ENCODE peak calls at places on chromosomes 2 and 18, in ten cellular contexts. D is epithelial cell of esophagus, A is tibial nerve, C is body of pancreas, P is GM06990, F is fibroblast of villous mesenchyme, V is lung, U is astrocyte of the spinal cord, J is neural progenitor cell, Z is mesothelial cell of epicardium. W is an unnamed sample.

GRCh38 chr2:12728221-12728777 is 11.6 kb downstream of the TRIB2 start:
- DNase-seq in D (no peak), A (no peak), C (no peak), P (peak; percentile 76), F (no peak), V (no peak), U (no peak), J (no peak), Z (no peak), W (peak; percentile 41)

GRCh38 chr2:27870724-27871123 is 19.5 kb downstream of the RBKS start:
- DNase-seq in D (peak; percentile 76), A (no peak), C (no peak), P (no peak), F (no peak), V (no peak), U (no peak), J (no peak), Z (no peak), W (no peak)

GRCh38 chr2:143161982-143162837 is 33.0 kb downstream of the ARHGAP15 start:
- DNase-seq in D (peak; percentile 61), A (no peak), C (peak; percentile 54), P (no peak), F (peak; percentile 42), V (no peak), U (peak; percentile 45), J (peak; percentile 64), Z (peak; percentile 41), W (no peak)

GRCh38 chr18:44695503-44695902 is 14.8 kb downstream of the SETBP1 start:
- DNase-seq in D (no peak), A (no peak), C (no peak), P (no peak), F (no peak), V (no peak), U (no peak), J (no peak), Z (no peak), W (no peak)

GRCh38 chr18:56003651-56004050 is 415.7 kb upstream of the TCF4 start:
- DNase-seq in D (no peak), A (no peak), C (no peak), P (no peak), F (no peak), V (no peak), U (peak; percentile 64), J (peak; percentile 35), Z (no peak), W (no peak)

GRCh38 chr2:94995516-94995915 is 30.0 kb upstream of the MAL start:
- DNase-seq in D (no peak), A (no peak), C (no peak), P (no peak), F (no peak), V (no peak), U (no peak), J (no peak), Z (no peak), W (no peak)

GRCh38 chr2:84879595-84880394 is 1.1 kb downstream of the TRABD2A start:
- DNase-seq in D (no peak), A (no peak), C (no peak), P (peak; percentile 45), F (no peak), V (no peak), U (no peak), J (peak; percentile 68), Z (no peak), W (no peak)

GRCh38 chr18:25223211-25223610 is 128.8 kb downstream of the ZNF521 start:
- DNase-seq in D (no peak), A (no peak), C (no peak), P (no peak), F (no peak), V (no peak), U (no peak), J (peak; percentile 60), Z (no peak), W (no peak)

GRCh38 chr18:22710628-22711380 is 222.3 kb upstream of the RBBP8 start:
- DNase-seq in D (peak; percentile 88), A (no peak), C (peak; percentile 54), P (no peak), F (peak; percentile 50), V (peak; percentile 45), U (peak; percentile 61), J (peak; percentile 25), Z (peak; percentile 56), W (no peak)

GRCh38 chr2:64609229-64609994 is 44.3 kb downstream of the SERTAD2 start:
- DNase-seq in D (peak; percentile 49), A (no peak), C (peak; percentile 75), P (peak; percentile 82), F (peak; percentile 36), V (peak; percentile 50), U (no peak), J (peak; percentile 82), Z (peak; percentile 72), W (peak; percentile 80)

GRCh38 chr18:32930695-32931301 is 158.0 kb upstream of the KLHL14 start:
- DNase-seq in D (peak; percentile 67), A (no peak), C (no peak), P (peak; percentile 17), F (peak; percentile 36), V (no peak), U (peak; percentile 70), J (peak; percentile 49), Z (no peak), W (no peak)
- TF ChIP-seq CTCF in D (peak; percentile 71), A (no peak), C (peak; percentile 17), P (peak; percentile 67), F (peak; percentile 58), V (no peak), U (peak; percentile 74), J (peak; percentile 73), Z (peak; percentile 76), W (no peak)

GRCh38 chr2:219544567-219544966 is 739 bp downstream of the TMEM198 start:
- DNase-seq in D (no peak), A (no peak), C (no peak), P (no peak), F (no peak), V (no peak), U (no peak), J (no peak), Z (no peak), W (no peak)

GRCh38 chr2:219543596-219544358 is at the start of the genes CHPF and TMEM198:
- DNase-seq in D (peak; percentile 98), A (peak; percentile 96), C (peak; percentile 100), P (peak; percentile 96), F (peak; percentile 99), V (peak; percentile 97), U (peak; percentile 99), J (peak; percentile 100), Z (peak; percentile 98), W (peak; percentile 89)

GRCh38 chr2:219542931-219543595 is 546 bp downstream of the CHPF start:
- DNase-seq in D (peak; percentile 69), A (no peak), C (peak; percentile 46), P (no peak), F (peak; percentile 28), V (peak; percentile 35), U (peak; percentile 32), J (peak; percentile 74), Z (peak; percentile 73), W (no peak)

GRCh38 chr2:219547621-219548020 is 3.8 kb downstream of the TMEM198 start:
- DNase-seq in D (no peak), A (no peak), C (no peak), P (no peak), F (no peak), V (no peak), U (no peak), J (no peak), Z (no peak), W (no peak)

DNA sequence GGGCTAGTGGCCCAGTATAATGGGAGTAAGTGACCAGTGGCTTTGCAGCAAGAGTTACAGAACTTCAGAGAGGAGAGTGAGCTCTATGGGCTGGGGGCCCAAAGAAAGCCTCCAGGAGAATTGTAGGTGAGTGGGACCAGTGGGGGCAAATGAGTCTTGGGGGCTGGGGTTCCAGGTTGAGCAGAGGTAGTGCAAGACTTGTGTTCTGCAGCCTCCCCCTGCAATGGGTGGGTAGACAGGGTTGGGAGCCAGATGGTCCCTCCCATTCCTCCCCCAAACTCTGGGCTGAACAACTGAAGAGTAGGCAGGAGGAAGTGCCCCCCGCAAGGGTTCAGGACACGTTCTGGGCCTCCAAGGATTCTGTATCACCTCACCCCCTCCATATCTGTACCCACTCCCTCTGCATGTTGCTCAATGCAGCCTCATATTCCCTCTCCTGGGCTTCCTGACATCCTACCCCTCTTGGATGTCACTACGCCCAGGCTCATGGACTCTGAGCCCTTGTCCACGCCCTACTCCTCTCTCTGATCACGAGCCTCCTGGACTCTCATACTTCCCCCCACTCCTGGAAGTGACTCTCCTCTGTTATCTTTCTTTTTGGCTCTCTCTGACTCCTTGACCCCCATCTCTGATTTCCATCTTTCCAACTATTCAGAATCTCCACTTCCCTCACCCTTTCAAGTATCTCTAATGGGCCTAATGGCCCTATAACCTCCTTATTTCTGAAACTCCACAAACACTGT is 2.0 kb downstream of the TMEM198 start:
- DNase-seq in D (no peak), A (no peak), C (no peak), P (no peak), F (no peak), V (no peak), U (no peak), J (no peak), Z (no peak), W (no peak)
- TF ChIP-seq CTCF in D (no peak), A (no peak), C (no peak), P (no peak), F (no peak), V (no peak), U (no peak), J (no peak), Z (no peak), W (no peak)

GRCh38 chr18:46554406-46554805 is 102.6 kb downstream of the LOXHD1 start:
- DNase-seq in D (no peak), A (no peak), C (no peak), P (no peak), F (no peak), V (no peak), U (no peak), J (no peak), Z (no peak), W (no peak)

GRCh38 chr18:46556590-46557206 is 100.3 kb downstream of the LOXHD1 start:
- DNase-seq in D (no peak), A (no peak), C (no peak), P (no peak), F (no peak), V (no peak), U (no peak), J (no peak), Z (no peak), W (no peak)

GRCh38 chr18:46555213-46555612 is 101.8 kb downstream of the LOXHD1 start:
- DNase-seq in D (no peak), A (no peak), C (no peak), P (no peak), F (no peak), V (no peak), U (no peak), J (no peak), Z (no peak), W (no peak)

GRCh38 chr18:46559296-46559695 is 97.7 kb downstream of the LOXHD1 start:
- DNase-seq in D (no peak), A (no peak), C (no peak), P (no peak), F (no peak), V (no peak), U (no peak), J (no peak), Z (no peak), W (no peak)

GRCh38 chr18:46555724-46556123 is 101.3 kb downstream of the LOXHD1 start:
- DNase-seq in D (peak; percentile 22), A (no peak), C (peak; percentile 8), P (no peak), F (no peak), V (no peak), U (no peak), J (peak; percentile 69), Z (no peak), W (no peak)
- TF ChIP-seq CTCF in D (peak; percentile 15), A (no peak), C (no peak), P (peak; percentile 82), F (peak; percentile 12), V (peak; percentile 47), U (peak; percentile 27), J (peak; percentile 70), Z (peak; percentile 18), W (peak; percentile 37)

GRCh38 chr2:235106874-235107639 is 155.2 kb downstream of the SH3BP4 start:
- DNase-seq in D (peak; percentile 75), A (peak; percentile 42), C (peak; percentile 83), P (no peak), F (peak; percentile 81), V (peak; percentile 45), U (peak; percentile 76), J (peak; percentile 84), Z (peak; percentile 65), W (no peak)
- TF ChIP-seq CTCF in D (peak; percentile 81), A (peak; percentile 57), C (peak; percentile 61), P (peak; percentile 41), F (peak; percentile 85), V (peak; percentile 67), U (peak; percentile 83), J (peak; percentile 78), Z (peak; percentile 32), W (no peak)

W was measured in natural killer cell.